ENCODE peak calls at places on chromosomes 7 and 10, in six cellular contexts. G, W, R, V, F and U are unnamed samples.

GRCh38 chr7:74449809-74450397 is 3.8 kb upstream of the GTF2IRD1 start:
- DNase-seq in G (peak), W (peak), V (peak), F (peak), R (peak), U (peak)

GRCh38 chr10:33031171-33031570 is 73.1 kb upstream of the ITGB1 start:
- DNase-seq in W (no peak), F (no peak), G (no peak), V (no peak), R (no peak), U (peak)

GRCh38 chr10:89458289-89458688 is 43.9 kb downstream of the IFIT5 start:
- DNase-seq in G (no peak), F (no peak), R (no peak), W (no peak), V (peak), U (no peak)

GRCh38 chr10:126843299-126843934 is 61.8 kb upstream of the DOCK1 start:
- DNase-seq in R (no peak), W (no peak), F (no peak), V (no peak), G (no peak), U (no peak)

GRCh38 chr7:30549933-30550493 is 44.7 kb upstream of the GARS1 start:
- DNase-seq in F (no peak), G (no peak), V (no peak), R (no peak), W (no peak), U (no peak)

GRCh38 chr10:26457088-26457487 is 18.9 kb downstream of the APBB1IP start:
- DNase-seq in G (no peak), V (no peak), R (peak), W (no peak), F (no peak), U (no peak)

GRCh38 chr10:122495406-122496340 is 34.3 kb downstream of the HTRA1 start:
- DNase-seq in W (no peak), F (no peak), R (no peak), G (no peak), V (peak), U (no peak)

GRCh38 chr7:34825221-34825620 is 167.2 kb downstream of the NPSR1 start:
- DNase-seq in V (no peak), W (no peak), R (no peak), G (no peak), F (no peak), U (no peak)

GRCh38 chr10:74889662-74889998 is 63.2 kb downstream of the KAT6B start:
- DNase-seq in V (no peak), W (no peak), R (no peak), G (no peak), F (no peak), U (no peak)

GRCh38 chr10:84329094-84329611 is 764 bp downstream of the CCSER2 start:
- DNase-seq in W (peak), V (peak), G (no peak), F (no peak), R (peak), U (peak)
- H3K27ac ChIP-seq in W (no peak), V (peak), G (peak), F (peak), R (peak), U (peak)

DNA sequence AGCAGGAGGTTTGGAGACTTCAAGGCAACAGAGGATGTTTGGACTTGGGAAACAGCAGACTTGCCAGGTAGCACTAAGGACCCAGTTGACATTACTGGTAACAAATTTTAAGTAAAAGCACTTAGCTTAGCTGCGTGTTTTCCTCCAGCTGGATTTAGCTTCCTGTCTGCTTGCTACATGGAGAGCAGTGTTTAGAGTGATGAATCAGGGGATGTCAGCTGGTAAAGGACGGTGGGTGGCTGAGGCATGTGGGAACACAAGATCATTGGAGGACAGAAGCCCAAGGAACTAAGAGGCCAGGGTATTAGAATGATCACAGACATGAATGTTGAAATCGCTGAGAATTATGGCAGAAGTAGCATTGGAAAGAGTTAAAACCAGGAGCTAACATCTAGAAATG is 34.2 kb downstream of the CALD1 start:
- DNase-seq in F (no peak), G (no peak), R (no peak), V (peak), W (no peak), U (no peak)
- H3K27ac ChIP-seq in F (peak), G (no peak), R (no peak), V (peak), W (no peak), U (peak)

DNA sequence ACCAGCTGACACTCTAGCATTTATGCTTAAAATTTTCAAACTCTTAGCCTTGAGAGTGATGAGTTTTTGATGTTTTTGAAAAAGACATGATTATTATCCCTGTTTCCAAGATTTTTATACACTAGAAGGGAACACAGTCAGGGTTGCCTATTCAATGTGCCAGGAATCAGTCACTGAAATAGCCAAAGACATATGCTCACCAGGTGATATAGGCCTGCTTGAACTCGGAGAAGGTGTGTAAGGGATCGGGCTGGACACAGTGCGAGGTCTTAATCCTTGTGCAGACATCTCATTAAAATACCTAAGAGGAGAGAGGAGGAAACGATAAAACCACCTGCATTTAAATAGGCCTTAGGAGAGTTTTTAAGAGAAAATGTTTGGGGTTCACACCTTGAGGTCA is 51.0 kb upstream of the MRLN start:
- DNase-seq in R (no peak), F (no peak), G (no peak), W (no peak), V (no peak), U (no peak)
- H3K27ac ChIP-seq in R (no peak), F (no peak), G (no peak), W (no peak), V (no peak), U (no peak)

GRCh38 chr7:116752305-116753074 is 80.5 kb downstream of the MET start:
- DNase-seq in G (no peak), F (no peak), V (no peak), W (no peak), R (no peak), U (no peak)
- H3K27ac ChIP-seq in G (no peak), F (no peak), V (no peak), W (no peak), R (no peak), U (no peak)

GRCh38 chr7:25858200-25858561 is 293.8 kb upstream of the NFE2L3 start:
- DNase-seq in V (no peak), R (no peak), G (no peak), F (no peak), W (no peak), U (no peak)
- H3K27ac ChIP-seq in V (no peak), R (no peak), G (no peak), F (no peak), W (no peak), U (no peak)

GRCh38 chr10:44752451-44753441 is 158.4 kb upstream of the TMEM72 start:
- DNase-seq in V (peak), W (peak), F (no peak), G (no peak), R (no peak), U (peak)
- H3K27ac ChIP-seq in V (peak), W (peak), F (no peak), G (no peak), R (no peak), U (no peak)

DNA sequence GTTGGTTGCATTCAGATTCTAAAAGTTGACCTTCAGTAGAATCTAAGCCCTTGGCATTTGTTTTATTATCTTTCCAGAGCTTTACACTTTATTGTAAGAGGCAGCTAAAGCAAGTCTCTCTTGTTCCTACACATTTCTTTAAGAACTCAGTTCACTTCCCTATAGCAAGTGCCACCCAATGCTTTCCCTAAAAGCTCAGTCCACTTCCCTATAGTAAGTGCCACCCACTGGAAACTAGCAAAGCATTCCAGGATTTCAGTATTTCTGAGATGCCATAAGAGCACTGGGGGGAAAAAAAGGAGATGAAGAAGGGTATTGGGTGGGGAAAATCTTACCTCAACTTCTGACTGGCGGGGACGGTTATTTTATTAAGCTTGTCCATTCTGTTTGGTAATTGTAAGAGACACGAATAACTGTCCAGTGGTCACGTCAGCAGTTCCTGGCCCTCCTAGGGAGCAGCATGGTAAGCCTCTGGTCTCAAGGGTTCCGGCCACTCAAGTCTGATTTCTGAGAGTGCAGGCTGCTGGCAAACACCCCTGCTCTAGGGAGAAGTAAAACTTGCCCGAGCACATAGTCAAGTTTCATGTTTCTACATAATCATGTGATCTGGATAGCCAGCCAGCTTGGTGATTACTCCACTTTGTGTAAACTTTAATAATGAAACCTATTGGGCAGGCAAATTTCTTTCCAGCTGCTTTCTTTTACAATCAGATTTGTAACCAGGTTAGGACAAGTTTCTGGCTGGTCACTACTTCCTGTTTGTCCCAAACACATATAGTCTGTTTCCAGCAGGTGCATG is at the start of gene BLNK:
- DNase-seq in G (no peak), R (peak), W (peak), V (no peak), F (peak), U (peak)
- H3K27ac ChIP-seq in G (no peak), R (peak), W (peak), V (no peak), F (peak), U (peak)

GRCh38 chr10:77406764-77407430 is 230.7 kb downstream of the KCNMA1 start:
- DNase-seq in F (no peak), W (no peak), G (no peak), V (no peak), R (no peak), U (no peak)
- H3K27ac ChIP-seq in F (no peak), W (no peak), G (no peak), V (no peak), R (no peak), U (no peak)

DNA sequence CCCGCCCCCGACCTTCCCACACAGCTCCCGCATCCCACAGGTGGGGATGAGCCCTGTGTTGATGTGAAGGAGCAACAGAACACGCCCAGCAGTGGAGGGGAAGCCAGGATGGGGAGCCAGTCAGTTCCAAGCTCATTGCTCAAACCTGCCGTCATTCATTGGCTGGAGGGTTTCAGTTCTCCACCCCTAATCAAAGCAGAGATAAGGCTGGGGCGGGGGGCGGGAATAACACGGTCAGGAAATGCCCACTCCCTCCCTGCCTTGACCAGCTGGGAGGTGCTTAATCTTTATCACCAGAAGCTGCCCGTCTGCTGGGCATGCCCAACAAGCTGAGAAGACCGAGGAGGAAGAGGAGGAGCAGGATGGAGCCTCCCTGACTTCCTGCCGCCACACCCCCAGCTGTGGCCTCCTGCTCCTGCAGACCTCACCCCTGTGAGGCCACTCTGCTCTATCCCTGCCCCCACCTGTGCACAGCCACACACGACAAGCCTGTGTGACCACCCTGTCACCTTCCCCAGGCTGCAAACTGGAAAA is 265.1 kb downstream of the ZEB1 start:
- DNase-seq in R (no peak), F (no peak), G (no peak), W (no peak), V (no peak), U (no peak)
- H3K27ac ChIP-seq in R (no peak), F (no peak), G (no peak), W (no peak), V (no peak), U (no peak)